ENCODE peak calls at places on chromosomes 1 and 21, in ten cellular contexts. One of them, this sample, is unnamed.

GRCh38 chr21:39373634-39374033 is 24.7 kb upstream of the HMGN1 start:
- DNase-seq in hepatocyte: peak
- DNase-seq in heart right ventricle: no peak
- DNase-seq in bronchial epithelial cell: peak
- DNase-seq in suprapubic skin: no peak
- DNase-seq in WERI-Rb-1: peak
- DNase-seq in GM06990: no peak
- DNase-seq in AG04449: no peak
- DNase-seq in transverse colon: no peak
- DNase-seq in adrenal gland: no peak
- DNase-seq in this sample: no peak

GRCh38 chr1:245277276-245277675 is 122.5 kb downstream of the KIF26B start:
- DNase-seq in hepatocyte: no peak
- DNase-seq in heart right ventricle: no peak
- DNase-seq in bronchial epithelial cell: no peak
- DNase-seq in suprapubic skin: no peak
- DNase-seq in WERI-Rb-1: peak
- DNase-seq in GM06990: no peak
- DNase-seq in AG04449: no peak
- DNase-seq in transverse colon: peak
- DNase-seq in adrenal gland: no peak
- DNase-seq in this sample: no peak

GRCh38 chr1:203360772-203361171 is 9.8 kb upstream of the FMOD start:
- DNase-seq in hepatocyte: no peak
- DNase-seq in heart right ventricle: no peak
- DNase-seq in bronchial epithelial cell: no peak
- DNase-seq in suprapubic skin: no peak
- DNase-seq in WERI-Rb-1: peak
- DNase-seq in GM06990: no peak
- DNase-seq in AG04449: no peak
- DNase-seq in transverse colon: no peak
- DNase-seq in adrenal gland: no peak
- DNase-seq in this sample: no peak

GRCh38 chr1:160777486-160778089 is 18.4 kb upstream of the LY9 start:
- DNase-seq in hepatocyte: peak
- DNase-seq in heart right ventricle: no peak
- DNase-seq in bronchial epithelial cell: peak
- DNase-seq in suprapubic skin: no peak
- DNase-seq in WERI-Rb-1: peak
- DNase-seq in GM06990: peak
- DNase-seq in AG04449: no peak
- DNase-seq in transverse colon: peak
- DNase-seq in adrenal gland: no peak
- DNase-seq in this sample: no peak

GRCh38 chr1:160284220-160284781 is 632 bp downstream of the PEX19 start:
- DNase-seq in hepatocyte: peak
- DNase-seq in heart right ventricle: no peak
- DNase-seq in bronchial epithelial cell: peak
- DNase-seq in suprapubic skin: no peak
- DNase-seq in WERI-Rb-1: no peak
- DNase-seq in GM06990: no peak
- DNase-seq in AG04449: no peak
- DNase-seq in transverse colon: peak
- DNase-seq in adrenal gland: peak
- DNase-seq in this sample: peak

GRCh38 chr1:14623090-14623489 is 24.6 kb downstream of the KAZN start:
- DNase-seq in hepatocyte: no peak
- DNase-seq in heart right ventricle: no peak
- DNase-seq in bronchial epithelial cell: no peak
- DNase-seq in suprapubic skin: no peak
- DNase-seq in WERI-Rb-1: no peak
- DNase-seq in GM06990: no peak
- DNase-seq in AG04449: no peak
- DNase-seq in transverse colon: no peak
- DNase-seq in adrenal gland: no peak
- DNase-seq in this sample: no peak

GRCh38 chr1:35431173-35431599 is 126.0 kb downstream of the KIAA0319L start:
- DNase-seq in hepatocyte: no peak
- DNase-seq in heart right ventricle: no peak
- DNase-seq in bronchial epithelial cell: no peak
- DNase-seq in suprapubic skin: no peak
- DNase-seq in WERI-Rb-1: no peak
- DNase-seq in GM06990: no peak
- DNase-seq in AG04449: no peak
- DNase-seq in transverse colon: no peak
- DNase-seq in adrenal gland: no peak
- DNase-seq in this sample: no peak

GRCh38 chr1:65772607-65773006 is 20.1 kb upstream of the PDE4B start:
- DNase-seq in hepatocyte: no peak
- DNase-seq in heart right ventricle: no peak
- DNase-seq in bronchial epithelial cell: no peak
- DNase-seq in suprapubic skin: no peak
- DNase-seq in WERI-Rb-1: no peak
- DNase-seq in GM06990: no peak
- DNase-seq in AG04449: no peak
- DNase-seq in transverse colon: no peak
- DNase-seq in adrenal gland: no peak
- DNase-seq in this sample: no peak

GRCh38 chr1:91736146-91736998 is 149.6 kb downstream of the TGFBR3 start:
- DNase-seq in hepatocyte: no peak
- DNase-seq in heart right ventricle: no peak
- DNase-seq in bronchial epithelial cell: no peak
- DNase-seq in suprapubic skin: no peak
- DNase-seq in WERI-Rb-1: no peak
- DNase-seq in GM06990: no peak
- DNase-seq in AG04449: no peak
- DNase-seq in transverse colon: peak
- DNase-seq in adrenal gland: peak
- DNase-seq in this sample: no peak
- H3K4me3 ChIP-seq in hepatocyte: no peak
- H3K4me3 ChIP-seq in heart right ventricle: no peak
- H3K4me3 ChIP-seq in bronchial epithelial cell: no peak
- H3K4me3 ChIP-seq in suprapubic skin: no peak
- H3K4me3 ChIP-seq in WERI-Rb-1: no peak
- H3K4me3 ChIP-seq in GM06990: no peak
- H3K4me3 ChIP-seq in AG04449: peak
- H3K4me3 ChIP-seq in transverse colon: no peak
- H3K4me3 ChIP-seq in adrenal gland: no peak
- H3K4me3 ChIP-seq in this sample: no peak

GRCh38 chr1:206757524-206758266 is 12.9 kb upstream of the IL19 start:
- DNase-seq in hepatocyte: no peak
- DNase-seq in heart right ventricle: no peak
- DNase-seq in bronchial epithelial cell: peak
- DNase-seq in suprapubic skin: no peak
- DNase-seq in WERI-Rb-1: no peak
- DNase-seq in GM06990: no peak
- DNase-seq in AG04449: no peak
- DNase-seq in transverse colon: no peak
- DNase-seq in adrenal gland: no peak
- DNase-seq in this sample: no peak

GRCh38 chr1:206751891-206752290 is 18.7 kb upstream of the IL19 start:
- DNase-seq in hepatocyte: no peak
- DNase-seq in heart right ventricle: no peak
- DNase-seq in bronchial epithelial cell: no peak
- DNase-seq in suprapubic skin: no peak
- DNase-seq in WERI-Rb-1: no peak
- DNase-seq in GM06990: no peak
- DNase-seq in AG04449: no peak
- DNase-seq in transverse colon: no peak
- DNase-seq in adrenal gland: no peak
- DNase-seq in this sample: no peak

GRCh38 chr1:206754011-206754410 is 16.6 kb upstream of the IL19 start:
- DNase-seq in hepatocyte: no peak
- DNase-seq in heart right ventricle: no peak
- DNase-seq in bronchial epithelial cell: no peak
- DNase-seq in suprapubic skin: no peak
- DNase-seq in WERI-Rb-1: no peak
- DNase-seq in GM06990: no peak
- DNase-seq in AG04449: peak
- DNase-seq in transverse colon: no peak
- DNase-seq in adrenal gland: no peak
- DNase-seq in this sample: no peak

GRCh38 chr1:206752481-206752880 is 18.1 kb upstream of the IL19 start:
- DNase-seq in hepatocyte: no peak
- DNase-seq in heart right ventricle: no peak
- DNase-seq in bronchial epithelial cell: no peak
- DNase-seq in suprapubic skin: no peak
- DNase-seq in WERI-Rb-1: no peak
- DNase-seq in GM06990: no peak
- DNase-seq in AG04449: no peak
- DNase-seq in transverse colon: no peak
- DNase-seq in adrenal gland: no peak
- DNase-seq in this sample: no peak

DNA sequence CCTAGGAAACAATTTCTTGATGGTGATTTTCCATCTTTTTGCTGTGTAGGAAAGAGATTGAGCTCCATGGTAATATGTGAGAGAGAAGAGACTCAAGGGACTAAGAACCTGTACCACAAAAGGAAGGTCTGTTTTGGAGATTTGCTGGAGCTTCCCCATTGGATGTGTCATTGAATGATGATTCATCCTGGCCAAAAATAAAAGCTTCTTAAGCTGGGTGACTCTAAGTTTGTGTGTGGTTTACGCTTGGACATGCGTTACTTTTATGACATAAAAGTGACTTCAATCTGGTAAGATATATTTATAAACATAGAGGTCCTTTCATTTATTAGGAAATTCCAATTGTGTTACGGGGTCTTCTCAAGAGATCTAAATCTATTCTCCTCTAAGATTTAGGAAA is 17.4 kb upstream of the IL19 start:
- DNase-seq in hepatocyte: no peak
- DNase-seq in heart right ventricle: no peak
- DNase-seq in bronchial epithelial cell: peak
- DNase-seq in suprapubic skin: no peak
- DNase-seq in WERI-Rb-1: no peak
- DNase-seq in GM06990: no peak
- DNase-seq in AG04449: no peak
- DNase-seq in transverse colon: no peak
- DNase-seq in adrenal gland: no peak
- DNase-seq in this sample: no peak
- TF ChIP-seq CTCF in hepatocyte: no peak
- TF ChIP-seq CTCF in heart right ventricle: no peak
- TF ChIP-seq CTCF in bronchial epithelial cell: no peak
- TF ChIP-seq CTCF in suprapubic skin: no peak
- TF ChIP-seq CTCF in WERI-Rb-1: no peak
- TF ChIP-seq CTCF in GM06990: no peak
- TF ChIP-seq CTCF in AG04449: no peak
- TF ChIP-seq CTCF in transverse colon: no peak
- TF ChIP-seq CTCF in adrenal gland: no peak
- TF ChIP-seq CTCF in this sample: no peak

GRCh38 chr1:2522230-2522629 is 4.2 kb downstream of the PANK4 start:
- DNase-seq in hepatocyte: no peak
- DNase-seq in heart right ventricle: no peak
- DNase-seq in bronchial epithelial cell: no peak
- DNase-seq in suprapubic skin: no peak
- DNase-seq in WERI-Rb-1: no peak
- DNase-seq in GM06990: no peak
- DNase-seq in AG04449: no peak
- DNase-seq in transverse colon: no peak
- DNase-seq in adrenal gland: no peak
- DNase-seq in this sample: no peak

GRCh38 chr1:2525896-2526823 is at the start of gene PANK4:
- DNase-seq in hepatocyte: peak
- DNase-seq in heart right ventricle: peak
- DNase-seq in bronchial epithelial cell: peak
- DNase-seq in suprapubic skin: peak
- DNase-seq in WERI-Rb-1: peak
- DNase-seq in GM06990: peak
- DNase-seq in AG04449: peak
- DNase-seq in transverse colon: peak
- DNase-seq in adrenal gland: peak
- DNase-seq in this sample: peak

GRCh38 chr1:2523191-2523890 is 3.1 kb downstream of the PANK4 start:
- DNase-seq in hepatocyte: no peak
- DNase-seq in heart right ventricle: no peak
- DNase-seq in bronchial epithelial cell: peak
- DNase-seq in suprapubic skin: no peak
- DNase-seq in WERI-Rb-1: peak
- DNase-seq in GM06990: no peak
- DNase-seq in AG04449: no peak
- DNase-seq in transverse colon: no peak
- DNase-seq in adrenal gland: no peak
- DNase-seq in this sample: no peak

GRCh38 chr1:2525524-2525895 is 886 bp downstream of the PANK4 start:
- DNase-seq in hepatocyte: no peak
- DNase-seq in heart right ventricle: no peak
- DNase-seq in bronchial epithelial cell: no peak
- DNase-seq in suprapubic skin: no peak
- DNase-seq in WERI-Rb-1: no peak
- DNase-seq in GM06990: no peak
- DNase-seq in AG04449: no peak
- DNase-seq in transverse colon: no peak
- DNase-seq in adrenal gland: no peak
- DNase-seq in this sample: no peak

DNA sequence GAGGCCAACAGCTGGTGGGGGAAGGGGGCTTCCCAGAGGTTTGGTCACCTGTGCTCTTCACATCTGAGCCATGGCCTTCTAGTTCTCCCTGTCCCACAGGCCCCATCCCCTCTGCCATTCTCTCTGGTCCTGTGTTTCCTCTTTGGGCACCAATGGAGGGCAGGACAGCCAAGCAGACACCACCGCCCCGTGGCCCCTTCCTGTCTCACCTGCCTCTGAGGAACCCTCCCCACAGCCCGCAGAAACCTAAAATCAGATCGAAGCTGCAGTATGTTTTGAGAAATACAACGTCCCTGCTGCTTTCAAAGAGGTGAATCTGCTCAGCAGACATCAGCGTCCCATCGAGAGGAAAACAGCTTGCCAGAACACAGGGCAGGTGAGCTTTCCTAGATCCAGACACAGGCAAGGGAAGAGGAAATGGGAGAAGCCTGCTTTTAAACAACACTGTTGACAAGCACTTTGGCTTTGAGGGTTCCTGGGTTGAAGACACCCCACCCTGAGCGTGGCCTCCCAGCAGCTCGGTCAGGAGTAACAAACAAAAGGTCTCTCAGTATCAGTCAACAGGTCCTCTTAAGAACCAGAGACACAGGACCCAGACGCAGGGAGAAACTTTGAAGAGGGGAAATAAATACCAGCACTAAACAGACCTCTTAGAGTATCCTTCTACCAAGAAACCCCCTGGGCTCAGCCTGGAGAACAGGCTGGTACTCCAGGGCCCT is 2.3 kb downstream of the PANK4 start:
- DNase-seq in hepatocyte: no peak
- DNase-seq in heart right ventricle: no peak
- DNase-seq in bronchial epithelial cell: no peak
- DNase-seq in suprapubic skin: no peak
- DNase-seq in WERI-Rb-1: no peak
- DNase-seq in GM06990: no peak
- DNase-seq in AG04449: no peak
- DNase-seq in transverse colon: peak
- DNase-seq in adrenal gland: no peak
- DNase-seq in this sample: no peak
- H3K4me3 ChIP-seq in hepatocyte: no peak
- H3K4me3 ChIP-seq in heart right ventricle: peak
- H3K4me3 ChIP-seq in bronchial epithelial cell: no peak
- H3K4me3 ChIP-seq in suprapubic skin: no peak
- H3K4me3 ChIP-seq in WERI-Rb-1: no peak
- H3K4me3 ChIP-seq in GM06990: no peak
- H3K4me3 ChIP-seq in AG04449: peak
- H3K4me3 ChIP-seq in transverse colon: no peak
- H3K4me3 ChIP-seq in adrenal gland: no peak
- H3K4me3 ChIP-seq in this sample: peak

GRCh38 chr1:8733463-8733862 is 84.0 kb downstream of the RERE start:
- DNase-seq in hepatocyte: no peak
- DNase-seq in heart right ventricle: no peak
- DNase-seq in bronchial epithelial cell: peak
- DNase-seq in suprapubic skin: no peak
- DNase-seq in WERI-Rb-1: no peak
- DNase-seq in GM06990: no peak
- DNase-seq in AG04449: no peak
- DNase-seq in transverse colon: no peak
- DNase-seq in adrenal gland: no peak
- DNase-seq in this sample: no peak

GRCh38 chr1:8723010-8723409 is 94.4 kb downstream of the RERE start:
- DNase-seq in hepatocyte: no peak
- DNase-seq in heart right ventricle: no peak
- DNase-seq in bronchial epithelial cell: no peak
- DNase-seq in suprapubic skin: no peak
- DNase-seq in WERI-Rb-1: no peak
- DNase-seq in GM06990: no peak
- DNase-seq in AG04449: no peak
- DNase-seq in transverse colon: no peak
- DNase-seq in adrenal gland: no peak
- DNase-seq in this sample: no peak

GRCh38 chr1:8727809-8728213 is 89.6 kb downstream of the RERE start:
- DNase-seq in hepatocyte: no peak
- DNase-seq in heart right ventricle: peak
- DNase-seq in bronchial epithelial cell: no peak
- DNase-seq in suprapubic skin: no peak
- DNase-seq in WERI-Rb-1: no peak
- DNase-seq in GM06990: no peak
- DNase-seq in AG04449: no peak
- DNase-seq in transverse colon: no peak
- DNase-seq in adrenal gland: no peak
- DNase-seq in this sample: no peak

GRCh38 chr1:8731162-8731561 is 86.3 kb downstream of the RERE start:
- DNase-seq in hepatocyte: no peak
- DNase-seq in heart right ventricle: no peak
- DNase-seq in bronchial epithelial cell: no peak
- DNase-seq in suprapubic skin: no peak
- DNase-seq in WERI-Rb-1: no peak
- DNase-seq in GM06990: no peak
- DNase-seq in AG04449: no peak
- DNase-seq in transverse colon: no peak
- DNase-seq in adrenal gland: no peak
- DNase-seq in this sample: no peak

DNA sequence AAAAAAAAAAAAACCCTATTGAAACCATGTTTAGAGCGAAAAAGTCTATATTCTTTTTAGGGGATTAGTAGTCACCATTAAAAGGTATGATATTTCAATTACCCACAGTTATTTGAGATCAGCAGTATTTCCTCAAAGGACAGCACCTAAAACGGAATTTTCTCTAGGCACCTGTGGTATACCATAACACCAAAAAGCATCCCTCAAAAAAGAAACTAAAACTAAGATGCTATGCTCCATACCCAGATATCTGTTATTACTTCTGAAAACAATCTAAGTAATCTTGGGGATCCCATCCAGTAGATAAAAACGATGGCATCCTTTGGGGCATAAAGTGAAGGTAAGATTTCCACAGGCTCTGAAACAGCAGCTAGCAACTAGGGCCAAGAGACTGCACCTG is 89.0 kb downstream of the RERE start:
- DNase-seq in hepatocyte: no peak
- DNase-seq in heart right ventricle: no peak
- DNase-seq in bronchial epithelial cell: no peak
- DNase-seq in suprapubic skin: no peak
- DNase-seq in WERI-Rb-1: no peak
- DNase-seq in GM06990: no peak
- DNase-seq in AG04449: no peak
- DNase-seq in transverse colon: no peak
- DNase-seq in adrenal gland: no peak
- DNase-seq in this sample: no peak
- TF ChIP-seq CTCF in hepatocyte: no peak
- TF ChIP-seq CTCF in heart right ventricle: no peak
- TF ChIP-seq CTCF in bronchial epithelial cell: no peak
- TF ChIP-seq CTCF in suprapubic skin: no peak
- TF ChIP-seq CTCF in WERI-Rb-1: no peak
- TF ChIP-seq CTCF in GM06990: no peak
- TF ChIP-seq CTCF in AG04449: no peak
- TF ChIP-seq CTCF in transverse colon: no peak
- TF ChIP-seq CTCF in adrenal gland: no peak
- TF ChIP-seq CTCF in this sample: no peak